ENCODE peak calls at places on chromosome 11, in six cellular contexts. E, M, F, R, Q and I are unnamed samples.

GRCh38 chr11:607020-607780 is 8.6 kb downstream of the IRF7 start:
- DNase-seq in R (no peak), Q (no peak), E (no peak), F (no peak), M (no peak), I (no peak)

GRCh38 chr11:46987183-46987582 is 50.6 kb downstream of the CSTPP1 start:
- DNase-seq in E (no peak), M (no peak), Q (no peak), R (no peak), F (no peak), I (no peak)

GRCh38 chr11:76313271-76313670 is 67.7 kb downstream of the THAP12 start:
- DNase-seq in R (no peak), F (no peak), E (no peak), Q (no peak), M (no peak), I (no peak)

GRCh38 chr11:32081129-32081641 is 9.7 kb upstream of the RCN1 start:
- DNase-seq in F (no peak), M (no peak), E (no peak), Q (no peak), R (no peak), I (no peak)

GRCh38 chr11:10622957-10623787 is 54.7 kb upstream of the LYVE1 start:
- DNase-seq in M (no peak), R (no peak), F (no peak), E (no peak), Q (no peak), I (no peak)

GRCh38 chr11:36376888-36377758 is 81.0 kb downstream of the PRR5L start:
- DNase-seq in F (peak), Q (no peak), E (no peak), R (peak), M (no peak), I (peak)

GRCh38 chr11:17553249-17553546 is 6.1 kb downstream of the OTOG start:
- DNase-seq in M (no peak), Q (no peak), F (no peak), R (no peak), E (no peak), I (no peak)

GRCh38 chr11:133064152-133064877 is 468.0 kb downstream of the OPCML start:
- DNase-seq in E (no peak), R (peak), M (no peak), F (peak), Q (no peak), I (peak)

GRCh38 chr11:2752923-2753322 is 53.1 kb upstream of the KCNQ1OT1 start:
- DNase-seq in Q (no peak), R (no peak), F (peak), E (no peak), M (peak), I (no peak)

GRCh38 chr11:16815047-16815767 is 76.8 kb downstream of the C11orf58 start:
- DNase-seq in R (peak), E (no peak), F (peak), M (no peak), Q (peak), I (no peak)

GRCh38 chr11:124793466-124794278 is 6.5 kb downstream of the MSANTD2 start:
- DNase-seq in M (no peak), E (peak), Q (no peak), F (no peak), R (no peak), I (peak)

GRCh38 chr11:8269636-8270035 is 6.0 kb upstream of the LMO1 start:
- DNase-seq in E (no peak), F (no peak), R (no peak), Q (no peak), M (no peak), I (no peak)

GRCh38 chr11:8017894-8018741 is 31.0 kb downstream of the EIF3F start:
- DNase-seq in Q (no peak), M (no peak), E (no peak), R (no peak), F (no peak), I (no peak)

GRCh38 chr11:94647926-94648325 is 80.8 kb downstream of the PIWIL4 start:
- DNase-seq in F (no peak), E (no peak), M (no peak), R (no peak), Q (no peak), I (no peak)

GRCh38 chr11:11243258-11243789 is 109.7 kb downstream of the CSNK2A3 start:
- DNase-seq in E (no peak), Q (no peak), M (no peak), F (peak), R (no peak), I (no peak)

GRCh38 chr11:2791139-2791520 is 91.3 kb upstream of the KCNQ1OT1 start:
- DNase-seq in M (no peak), F (peak), R (peak), Q (no peak), E (no peak), I (no peak)

DNA sequence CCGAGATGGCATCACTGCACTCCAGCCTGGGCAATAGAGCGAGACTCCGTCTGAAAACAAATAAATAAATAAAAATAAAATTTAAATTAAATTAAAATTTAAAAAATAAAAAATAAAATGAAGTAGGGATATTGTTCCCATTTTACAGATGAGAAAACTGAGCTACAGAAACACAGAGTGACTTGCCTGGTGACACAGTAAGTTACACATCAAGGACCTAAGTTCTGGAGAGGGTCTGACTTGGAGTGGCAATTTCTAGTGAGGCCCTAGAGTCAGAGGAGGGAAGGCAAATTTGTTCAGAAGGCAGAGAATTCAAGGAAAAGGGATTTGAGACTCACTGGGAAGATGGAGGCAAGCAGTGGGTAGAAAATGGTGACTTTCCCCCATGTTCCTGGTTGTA is 2.0 kb downstream of the SCGB1A1 start:
- DNase-seq in M (no peak), F (no peak), Q (no peak), E (no peak), R (no peak), I (no peak)
- TF ChIP-seq POLR2A in M (no peak), F (no peak), Q (no peak), E (no peak), R (no peak), I (no peak)

DNA sequence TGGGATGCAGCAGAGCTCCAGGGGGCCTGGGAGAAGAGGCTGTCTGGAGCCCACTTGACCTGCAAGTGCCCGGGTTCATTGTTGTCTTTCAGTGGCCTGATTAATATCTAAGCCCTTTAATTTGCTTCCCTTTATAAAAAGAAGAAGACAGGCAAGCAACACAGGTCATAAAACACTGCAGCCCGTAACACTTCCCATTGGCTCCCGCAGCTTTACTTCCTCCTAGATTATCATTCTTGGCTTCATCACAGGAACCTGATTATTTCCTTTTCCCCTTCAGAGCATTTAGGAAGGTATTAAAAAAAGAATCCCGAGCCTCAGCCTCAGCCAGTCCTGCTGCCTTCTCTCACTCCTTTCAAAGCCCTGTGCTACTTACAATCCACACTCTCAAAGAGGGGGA is 183.2 kb downstream of the GRIK4 start:
- DNase-seq in R (no peak), E (no peak), Q (no peak), F (no peak), M (no peak), I (no peak)
- TF ChIP-seq POLR2AphosphoS5 in R (no peak), E (no peak), Q (no peak), F (no peak), M (no peak), I (no peak)

GRCh38 chr11:5689551-5689983 is at the start of gene TRIM22:
- DNase-seq in R (peak), F (no peak), E (no peak), Q (peak), M (peak), I (peak)
- TF ChIP-seq POLR2A in R (no peak), F (no peak), E (no peak), Q (peak), M (peak), I (no peak)

DNA sequence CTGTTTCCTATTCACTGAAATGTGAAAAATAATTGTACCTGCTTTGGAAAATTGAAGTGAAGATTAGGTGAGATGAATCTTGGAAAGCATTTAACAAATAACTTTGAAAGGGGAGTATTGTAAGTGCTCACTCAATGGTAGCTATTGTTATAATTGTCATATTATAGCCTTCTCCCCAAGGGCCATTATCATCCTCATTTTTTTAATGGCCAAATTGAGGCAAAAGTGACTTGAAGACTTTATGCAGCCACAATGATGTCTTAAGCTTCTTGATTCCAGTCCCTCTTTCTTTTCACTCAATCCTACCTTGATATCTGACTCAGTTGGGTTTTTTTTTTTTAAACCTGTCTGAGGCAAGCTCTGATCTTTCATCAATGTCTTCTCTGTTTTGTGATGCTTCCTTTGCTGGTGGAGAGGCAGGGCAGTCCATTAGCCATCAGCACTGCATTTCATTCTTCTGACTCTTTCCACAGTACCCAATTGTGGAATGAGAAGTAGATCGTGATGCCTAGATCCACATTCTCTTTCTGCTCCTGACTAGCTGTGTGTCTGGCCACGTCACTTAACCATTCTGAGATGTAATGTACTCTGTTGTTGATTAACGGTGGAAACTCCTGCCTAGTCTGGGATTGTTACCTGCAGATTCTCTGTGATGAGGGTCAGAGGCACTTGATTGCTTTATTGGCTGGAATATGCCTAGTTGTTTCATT is 101.4 kb downstream of the DBX1 start:
- DNase-seq in M (no peak), F (no peak), R (no peak), E (no peak), Q (no peak), I (no peak)
- TF ChIP-seq POLR2AphosphoS5 in M (no peak), F (no peak), R (no peak), E (no peak), Q (no peak), I (no peak)

GRCh38 chr11:35168606-35169200 is 29.7 kb downstream of the CD44 start:
- DNase-seq in M (no peak), R (no peak), F (no peak), E (no peak), Q (no peak), I (no peak)
- TF ChIP-seq POLR2A in M (no peak), R (no peak), F (no peak), E (no peak), Q (no peak), I (no peak)

GRCh38 chr11:64003807-64004589 is 17.8 kb downstream of the OTUB1 start:
- DNase-seq in R (no peak), E (no peak), M (no peak), F (no peak), Q (no peak), I (peak)

GRCh38 chr11:63999349-64000025 is 13.2 kb downstream of the OTUB1 start:
- DNase-seq in E (no peak), Q (peak), F (peak), R (peak), M (no peak), I (no peak)

GRCh38 chr11:64000740-64001514 is 14.7 kb downstream of the OTUB1 start:
- DNase-seq in E (no peak), Q (no peak), M (no peak), R (no peak), F (no peak), I (no peak)

GRCh38 chr11:64000026-64000739 is 13.9 kb downstream of the OTUB1 start:
- DNase-seq in Q (peak), R (peak), E (no peak), F (no peak), M (no peak), I (peak)

DNA sequence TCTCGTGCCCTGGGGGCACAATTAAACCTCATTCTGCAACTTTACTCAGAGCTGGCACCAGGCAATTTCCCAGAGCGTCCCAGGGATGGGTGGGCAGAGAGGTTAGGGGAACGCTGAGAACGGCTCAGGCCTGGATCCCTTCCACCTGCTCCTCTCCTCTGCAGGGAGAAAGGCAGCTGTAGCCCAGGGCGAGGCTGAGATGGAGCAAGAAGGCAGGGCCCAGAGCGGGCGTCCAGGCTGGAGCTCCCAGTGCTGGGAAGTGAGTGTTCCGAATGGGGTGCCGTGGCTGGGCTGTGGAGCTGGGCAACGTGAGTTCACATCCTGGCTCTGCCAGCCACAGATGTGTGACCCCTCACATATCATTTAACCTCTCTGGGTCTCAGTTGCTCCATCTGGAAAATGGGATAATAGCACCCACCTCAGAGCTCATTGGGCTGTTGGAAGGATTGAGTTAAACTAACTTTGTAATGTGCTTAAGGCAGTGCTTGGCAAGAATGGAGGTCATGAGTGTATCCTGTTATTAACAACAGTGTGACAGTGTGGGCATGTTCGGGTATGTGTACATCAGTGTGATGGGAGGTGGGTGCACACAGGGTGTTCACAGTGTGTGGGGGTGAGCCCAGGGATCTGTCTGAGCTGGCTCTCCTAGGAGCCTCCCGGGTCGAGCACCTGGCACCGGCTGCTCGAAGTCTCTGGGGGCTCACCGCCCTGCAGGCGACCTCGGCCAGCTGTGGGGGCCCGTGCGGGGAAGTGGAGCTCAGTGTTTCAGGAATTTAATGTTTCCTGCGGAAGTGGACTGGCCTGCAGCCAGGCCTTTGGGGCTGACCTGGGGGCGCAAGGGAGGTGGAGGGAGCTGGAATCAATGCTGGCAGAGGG is 15.6 kb downstream of the OTUB1 start:
- DNase-seq in M (no peak), R (no peak), Q (no peak), E (no peak), F (no peak), I (peak)
- TF ChIP-seq POLR2AphosphoS5 in M (no peak), R (no peak), Q (no peak), E (no peak), F (no peak), I (peak)

GRCh38 chr11:65083834-65084597 is at the start of the genes CDCA5 and ZFPL1:
- DNase-seq in E (peak), Q (peak), R (peak), F (peak), M (peak), I (peak)
- TF ChIP-seq POLR2A in E (peak), Q (peak), R (no peak), F (no peak), M (peak), I (no peak)

DNA sequence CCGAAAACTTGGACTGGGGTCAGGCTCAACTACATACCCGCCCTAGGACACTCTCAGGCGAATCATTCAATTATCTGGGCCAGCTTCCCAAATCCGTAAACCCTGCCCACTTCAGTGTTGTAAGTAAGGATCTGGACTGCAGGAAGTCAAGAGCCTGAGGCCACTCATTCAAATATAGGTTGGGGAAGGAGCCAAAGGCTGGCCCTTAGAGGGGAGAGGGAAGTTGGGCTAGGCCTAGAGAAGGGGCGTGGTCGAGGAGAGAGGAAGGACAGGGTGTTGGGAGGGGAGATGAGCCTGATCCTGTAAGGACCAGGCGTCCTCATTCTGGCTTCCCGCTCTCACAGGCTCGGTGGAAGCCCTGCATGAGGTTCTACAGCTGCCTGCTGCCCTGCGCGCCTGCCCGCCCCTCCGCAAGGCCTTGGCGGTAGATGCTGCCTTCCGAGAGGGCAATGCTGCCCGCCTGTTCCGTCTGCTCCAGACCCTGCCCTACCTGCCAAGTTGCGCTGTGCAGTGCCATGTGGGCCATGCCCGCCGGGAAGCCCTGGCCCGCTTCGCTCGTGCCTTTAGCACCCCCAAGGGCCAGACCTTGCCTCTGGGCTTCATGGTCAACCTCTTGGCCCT is 3.0 kb downstream of the SAC3D1 start:
- DNase-seq in R (no peak), F (no peak), M (no peak), Q (no peak), E (no peak), I (no peak)
- TF ChIP-seq POLR2AphosphoS5 in R (no peak), F (no peak), M (no peak), Q (no peak), E (no peak), I (no peak)

GRCh38 chr11:104912102-104912501 is 13.8 kb upstream of the CASP12 start:
- DNase-seq in F (no peak), E (no peak), M (no peak), R (no peak), Q (no peak), I (no peak)
- TF ChIP-seq POLR2A in F (no peak), E (no peak), M (no peak), R (no peak), Q (no peak), I (no peak)